ENCODE peak calls at places on chromosomes 5 and 9, in four cellular contexts. V is natural killer cell; O is activated CD4-positive, CD25-positive, alpha-beta regulatory T cell treated with anti-CD3 and anti-CD28 coated beads, Interleukin-2, amount 50 U/mL, for 72 hours; W is NCI-H1048. K is an unnamed sample.

GRCh38 chr5:160199410-160199911 is 29.8 kb upstream of the FABP6 start:
- DNase-seq in V (peak), O (peak), W (peak), K (no peak)

GRCh38 chr5:125848746-125849145 is 574.5 kb upstream of the GRAMD2B start:
- DNase-seq in V (no peak), O (no peak), W (no peak), K (no peak)

GRCh38 chr5:93601433-93602175 is 18.6 kb downstream of the NR2F1 start:
- DNase-seq in V (no peak), O (no peak), W (no peak), K (peak)

GRCh38 chr9:108787664-108788048 is 68.1 kb downstream of the ACTL7B start:
- DNase-seq in V (no peak), O (no peak), W (no peak), K (no peak)

GRCh38 chr5:173623789-173624188 is 7.3 kb upstream of the BOD1 start:
- DNase-seq in V (no peak), O (no peak), W (no peak), K (no peak)

GRCh38 chr5:138245717-138246116 is 28.7 kb downstream of the GFRA3 start:
- DNase-seq in V (no peak), O (no peak), W (no peak), K (no peak)

GRCh38 chr9:124929464-124929863 is 11.4 kb downstream of the GOLGA1 start:
- DNase-seq in V (no peak), O (no peak), W (no peak), K (no peak)

GRCh38 chr5:148791334-148791667 is 35.1 kb upstream of the ADRB2 start:
- DNase-seq in V (no peak), O (no peak), W (no peak), K (no peak)

GRCh38 chr9:137454506-137455360 is 4.4 kb downstream of the NSMF start:
- DNase-seq in V (no peak), O (no peak), W (no peak), K (no peak)

GRCh38 chr5:128276537-128277216 is 193.1 kb downstream of the SLC12A2 start:
- DNase-seq in V (no peak), O (no peak), W (no peak), K (no peak)

GRCh38 chr9:14705079-14705478 is 11.8 kb upstream of the ZDHHC21 start:
- DNase-seq in V (no peak), O (no peak), W (no peak), K (no peak)

GRCh38 chr5:133382661-133383579 is 229.4 kb downstream of the FSTL4 start:
- DNase-seq in V (no peak), O (no peak), W (no peak), K (no peak)

GRCh38 chr9:36110434-36110833 is 26.1 kb upstream of the GLIPR2 start:
- DNase-seq in V (no peak), O (no peak), W (no peak), K (no peak)

GRCh38 chr5:31963358-31963757 is 210.8 kb downstream of the GOLPH3 start:
- DNase-seq in V (no peak), O (no peak), W (no peak), K (no peak)

GRCh38 chr5:7686794-7687193 is 164.1 kb downstream of the CFAP90 start:
- DNase-seq in V (no peak), O (no peak), W (no peak), K (no peak)

GRCh38 chr9:35696520-35697215 is 6.9 kb upstream of the TPM2 start:
- DNase-seq in V (peak), O (peak), W (no peak), K (no peak)

GRCh38 chr5:84249918-84250635 is 134.6 kb downstream of the EDIL3 start:
- DNase-seq in V (no peak), O (no peak), W (no peak), K (peak)

GRCh38 chr5:142679744-142680143 is 6.1 kb downstream of the FGF1 start:
- DNase-seq in V (no peak), O (no peak), W (no peak), K (no peak)

GRCh38 chr5:180491496-180491895 is 2.7 kb upstream of the CNOT6 start:
- DNase-seq in V (no peak), O (no peak), W (no peak), K (no peak)

GRCh38 chr9:85202596-85202995 is 533.1 kb downstream of the NTRK2 start:
- DNase-seq in V (no peak), O (no peak), W (no peak), K (no peak)

GRCh38 chr5:143229896-143230675 is 173.4 kb downstream of the NR3C1 start:
- DNase-seq in V (no peak), O (no peak), W (no peak), K (no peak)

GRCh38 chr5:172187118-172188032 is 649 bp downstream of the STK10 start:
- DNase-seq in V (peak), O (peak), W (no peak), K (no peak)

GRCh38 chr5:54601393-54601792 is 83.8 kb downstream of the SNX18 start:
- DNase-seq in V (no peak), O (no peak), W (no peak), K (no peak)

GRCh38 chr5:113345261-113345940 is 89.4 kb downstream of the TSSK1B start:
- DNase-seq in V (no peak), O (no peak), W (no peak), K (no peak)

GRCh38 chr9:1083325-1083913 is 33.3 kb downstream of the DMRT2 start:
- DNase-seq in V (no peak), O (no peak), W (no peak), K (no peak)

GRCh38 chr9:35923927-35924763 is 14.9 kb downstream of the SPAAR start:
- DNase-seq in V (no peak), O (no peak), W (no peak), K (no peak)

GRCh38 chr9:12878342-12878978 is 103.6 kb downstream of the LURAP1L start:
- DNase-seq in V (no peak), O (no peak), W (no peak), K (no peak)

GRCh38 chr5:31921852-31922305 is 252.2 kb downstream of the GOLPH3 start:
- DNase-seq in V (no peak), O (no peak), W (peak), K (no peak)

GRCh38 chr5:155631116-155631515 is 617.6 kb downstream of the KIF4B start:
- DNase-seq in V (no peak), O (no peak), W (no peak), K (peak)

GRCh38 chr5:1658665-1659064 is 134.9 kb upstream of the LPCAT1 start:
- DNase-seq in V (no peak), O (no peak), W (no peak), K (no peak)

GRCh38 chr5:101163088-101163487 is 260.0 kb upstream of the ST8SIA4 start:
- DNase-seq in V (no peak), O (no peak), W (no peak), K (no peak)

GRCh38 chr5:139660105-139660915 is 12.2 kb downstream of the CXXC5 start:
- DNase-seq in V (no peak), O (no peak), W (no peak), K (peak)

GRCh38 chr9:12604154-12604825 is 88.9 kb upstream of the TYRP1 start:
- DNase-seq in V (no peak), O (no peak), W (no peak), K (peak)

GRCh38 chr9:73613092-73613701 is 461.5 kb downstream of the ANXA1 start:
- DNase-seq in V (no peak), O (no peak), W (no peak), K (no peak)

GRCh38 chr5:160342413-160342941 is 27.9 kb downstream of the C1QTNF2 start:
- DNase-seq in V (no peak), O (no peak), W (no peak), K (peak)

GRCh38 chr9:114634387-114634786 is 23.2 kb downstream of the TEX53 start:
- DNase-seq in V (no peak), O (no peak), W (no peak), K (no peak)

GRCh38 chr9:10612649-10613398 is at the start of gene PTPRD:
- DNase-seq in V (no peak), O (no peak), W (peak), K (peak)

GRCh38 chr9:22452415-22453010 is 5.9 kb downstream of the DMRTA1 start:
- DNase-seq in V (no peak), O (peak), W (peak), K (peak)